ENCODE peak calls at places on chromosome 5, in five cellular contexts. P is pons, B is ACHN, Q is GM19239, K is DND-41. T is an unnamed sample.

GRCh38 chr5:133873936-133874585 is 94.4 kb downstream of the C5orf15 start:
- DNase-seq in K (no peak), P (no peak), Q (no peak), B (no peak), T (peak; percentile 48)

GRCh38 chr5:61263561-61264272 is 68.3 kb upstream of the ZSWIM6 start:
- DNase-seq in B (no peak), P (no peak), Q (no peak), K (no peak), T (no peak)

GRCh38 chr5:40406426-40407211 is 273.1 kb upstream of the PTGER4 start:
- DNase-seq in P (no peak), Q (no peak), K (no peak), B (no peak), T (peak; percentile 34)

GRCh38 chr5:83965431-83965830 is 244.8 kb upstream of the HAPLN1 start:
- DNase-seq in Q (no peak), B (no peak), P (no peak), K (no peak), T (no peak)

GRCh38 chr5:96733771-96734498 is 71.8 kb downstream of the CAST start:
- DNase-seq in K (no peak), B (no peak), Q (no peak), P (no peak), T (no peak)

GRCh38 chr5:112192886-112193285 is 226.2 kb downstream of the EPB41L4A start:
- DNase-seq in B (no peak), K (no peak), Q (no peak), P (no peak), T (no peak)

GRCh38 chr5:103894882-103895281 is 332.3 kb upstream of the NUDT12 start:
- DNase-seq in B (no peak), P (peak; percentile 91), Q (no peak), K (no peak), T (peak; percentile 38)

GRCh38 chr5:16178745-16179372 is 732 bp downstream of the MARCHF11 start:
- DNase-seq in Q (peak; percentile 35), B (peak; percentile 68), P (peak; percentile 31), K (peak; percentile 27), T (peak; percentile 70)

GRCh38 chr5:61523072-61523471 is 191.0 kb downstream of the ZSWIM6 start:
- DNase-seq in B (no peak), K (no peak), Q (no peak), P (no peak), T (no peak)

GRCh38 chr5:137619191-137619870 is 116.6 kb downstream of the KLHL3 start:
- DNase-seq in B (peak; percentile 2), Q (no peak), P (peak; percentile 65), K (no peak), T (peak; percentile 80)

T was measured in foreskin fibroblast.